ENCODE peak calls at places on chromosomes 3 and 15, in seven cellular contexts. I, A, F, J, K, C and D are unnamed samples.

GRCh38 chr3:36211656-36211999 is 168.7 kb upstream of the STAC start:
- DNase-seq in I (no peak), A (no peak), F (no peak), J (no peak), K (no peak), C (no peak), D (no peak)

GRCh38 chr3:55487376-55488241 is 503 bp upstream of the WNT5A start:
- DNase-seq in I (no peak), A (peak; percentile 76), F (no peak), J (no peak), K (no peak), C (no peak), D (no peak)

GRCh38 chr3:189202583-189202982 is 30.8 kb downstream of the TPRG1 start:
- DNase-seq in I (no peak), A (peak; percentile 8), F (no peak), J (no peak), K (no peak), C (no peak), D (no peak)

GRCh38 chr3:82194870-82195269 is 433.4 kb upstream of the GBE1 start:
- DNase-seq in I (no peak), A (no peak), F (no peak), J (no peak), K (no peak), C (no peak), D (no peak)

GRCh38 chr3:12884104-12884742 is 42.9 kb upstream of the RPL32 start:
- DNase-seq in I (no peak), A (peak; percentile 20), F (peak; percentile 53), J (no peak), K (no peak), C (no peak), D (no peak)

GRCh38 chr3:38567498-38567897 is 71.4 kb downstream of the EXOG start:
- DNase-seq in I (no peak), A (no peak), F (peak; percentile 5), J (no peak), K (no peak), C (peak; percentile 1), D (no peak)

GRCh38 chr3:177282028-177282655 is 84.9 kb upstream of the TBL1XR1 start:
- DNase-seq in I (no peak), A (no peak), F (no peak), J (no peak), K (no peak), C (no peak), D (no peak)

GRCh38 chr3:129593595-129594339 is 12.7 kb downstream of the PLXND1 start:
- DNase-seq in I (no peak), A (no peak), F (no peak), J (no peak), K (no peak), C (no peak), D (no peak)

GRCh38 chr3:141830508-141830907 is 45.9 kb upstream of the ATP1B3 start:
- DNase-seq in I (no peak), A (no peak), F (no peak), J (peak; percentile 72), K (no peak), C (no peak), D (no peak)

GRCh38 chr3:196741401-196741761 is 1.7 kb downstream of the PAK2 start:
- DNase-seq in I (no peak), A (peak; percentile 16), F (no peak), J (no peak), K (no peak), C (no peak), D (no peak)

GRCh38 chr15:38127306-38127731 is 125.3 kb upstream of the SPRED1 start:
- DNase-seq in I (peak; percentile 3), A (no peak), F (no peak), J (no peak), K (no peak), C (no peak), D (no peak)

GRCh38 chr15:57867970-57868791 is 161.7 kb downstream of the POLR2M start:
- DNase-seq in I (no peak), A (no peak), F (no peak), J (no peak), K (no peak), C (no peak), D (no peak)

GRCh38 chr3:149207475-149207874 is 14.2 kb downstream of the CP start:
- DNase-seq in I (no peak), A (no peak), F (no peak), J (no peak), K (no peak), C (no peak), D (no peak)

GRCh38 chr15:66566963-66567531 is 1.2 kb upstream of the LCTL start:
- DNase-seq in I (peak; percentile 58), A (peak; percentile 78), F (peak; percentile 48), J (peak; percentile 23), K (peak; percentile 84), C (peak; percentile 65), D (peak; percentile 21)

GRCh38 chr15:66956672-66957540 is 108.5 kb upstream of the SMAD3 start:
- DNase-seq in I (no peak), A (no peak), F (no peak), J (no peak), K (no peak), C (no peak), D (no peak)

GRCh38 chr3:10189557-10190374 is 25.0 kb downstream of the IRAK2 start:
- DNase-seq in I (no peak), A (peak; percentile 25), F (peak; percentile 95), J (peak; percentile 89), K (peak; percentile 78), C (peak; percentile 86), D (no peak)

GRCh38 chr3:13532085-13532484 is 16.8 kb upstream of the FBLN2 start:
- DNase-seq in I (no peak), A (no peak), F (peak; percentile 75), J (peak; percentile 64), K (peak; percentile 68), C (no peak), D (no peak)

GRCh38 chr15:50786468-50786867 is 21.0 kb upstream of the SPPL2A start:
- DNase-seq in I (no peak), A (no peak), F (no peak), J (no peak), K (no peak), C (no peak), D (no peak)

GRCh38 chr3:78255403-78255802 is 1215.5 kb downstream of the ROBO2 start:
- DNase-seq in I (no peak), A (peak; percentile 54), F (no peak), J (no peak), K (no peak), C (no peak), D (no peak)

GRCh38 chr15:66629817-66630576 is 64.2 kb upstream of the LCTL start:
- DNase-seq in I (no peak), A (no peak), F (no peak), J (no peak), K (no peak), C (no peak), D (no peak)

DNA sequence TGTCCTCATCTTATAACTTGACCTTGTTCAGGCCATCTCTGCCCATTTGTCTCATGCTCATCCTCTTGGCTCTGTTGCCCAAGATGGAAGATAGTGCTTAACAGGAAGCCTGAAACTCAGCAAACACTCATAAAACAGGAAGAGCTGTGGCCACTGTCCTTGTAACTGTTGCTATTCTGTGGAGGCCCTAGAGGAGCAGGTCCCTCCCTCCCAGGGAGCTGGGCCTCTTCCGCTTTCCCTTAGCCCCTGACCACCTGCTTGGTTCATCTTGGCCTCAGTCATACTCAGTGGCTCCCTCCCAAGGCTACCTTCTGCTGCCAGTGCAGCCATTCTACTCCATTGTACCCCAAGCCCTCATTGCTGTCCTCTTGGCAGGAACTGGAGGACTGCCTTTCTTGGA is 3.5 kb downstream of the MAPKAPK3 start:
- DNase-seq in I (no peak), A (no peak), F (no peak), J (no peak), K (no peak), C (no peak), D (no peak)
- TF ChIP-seq CTCF in I (no peak), A (no peak), F (no peak), J (no peak), K (no peak), C (peak; percentile 18), D (no peak)

DNA sequence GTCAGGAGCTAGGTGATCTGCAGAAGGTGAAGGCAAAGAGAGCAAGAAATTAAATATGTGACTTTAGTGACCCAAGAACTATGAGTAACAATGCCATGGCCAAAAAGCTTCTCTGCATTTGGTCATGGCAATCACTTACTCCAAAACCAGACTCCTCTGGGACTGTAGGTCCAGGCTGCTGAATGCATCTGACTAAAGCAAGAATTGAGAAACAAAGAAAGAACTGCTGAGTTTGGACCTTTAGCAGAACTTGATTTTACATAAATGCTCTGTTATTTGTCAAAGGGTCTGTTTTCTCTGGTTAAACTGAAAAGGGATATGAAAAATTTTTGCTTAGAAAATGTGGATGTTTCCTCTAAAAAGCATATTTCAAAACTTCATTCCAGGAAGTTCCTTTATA is 1102.2 kb downstream of the IGSF11 start:
- DNase-seq in I (no peak), A (no peak), F (no peak), J (no peak), K (no peak), C (no peak), D (no peak)
- TF ChIP-seq CTCF in I (no peak), A (no peak), F (no peak), J (no peak), K (no peak), C (no peak), D (no peak)

GRCh38 chr15:31953573-31953972 is 76.7 kb upstream of the CHRNA7 start:
- DNase-seq in I (no peak), A (no peak), F (no peak), J (no peak), K (no peak), C (no peak), D (no peak)
- TF ChIP-seq CTCF in I (no peak), A (no peak), F (no peak), J (no peak), K (no peak), C (no peak), D (no peak)

GRCh38 chr3:120561251-120562045 is 34.7 kb upstream of the NDUFB4 start:
- DNase-seq in I (peak; percentile 56), A (peak; percentile 78), F (peak; percentile 75), J (peak; percentile 51), K (peak; percentile 89), C (peak; percentile 71), D (peak; percentile 36)

GRCh38 chr3:120560304-120561250 is 35.6 kb upstream of the NDUFB4 start:
- DNase-seq in I (no peak), A (no peak), F (no peak), J (no peak), K (no peak), C (no peak), D (no peak)

GRCh38 chr3:120557115-120557514 is 39.0 kb upstream of the NDUFB4 start:
- DNase-seq in I (no peak), A (no peak), F (no peak), J (no peak), K (no peak), C (no peak), D (no peak)

GRCh38 chr3:120559228-120560061 is 36.7 kb upstream of the NDUFB4 start:
- DNase-seq in I (peak; percentile 87), A (peak; percentile 67), F (no peak), J (no peak), K (peak; percentile 25), C (peak; percentile 45), D (no peak)

DNA sequence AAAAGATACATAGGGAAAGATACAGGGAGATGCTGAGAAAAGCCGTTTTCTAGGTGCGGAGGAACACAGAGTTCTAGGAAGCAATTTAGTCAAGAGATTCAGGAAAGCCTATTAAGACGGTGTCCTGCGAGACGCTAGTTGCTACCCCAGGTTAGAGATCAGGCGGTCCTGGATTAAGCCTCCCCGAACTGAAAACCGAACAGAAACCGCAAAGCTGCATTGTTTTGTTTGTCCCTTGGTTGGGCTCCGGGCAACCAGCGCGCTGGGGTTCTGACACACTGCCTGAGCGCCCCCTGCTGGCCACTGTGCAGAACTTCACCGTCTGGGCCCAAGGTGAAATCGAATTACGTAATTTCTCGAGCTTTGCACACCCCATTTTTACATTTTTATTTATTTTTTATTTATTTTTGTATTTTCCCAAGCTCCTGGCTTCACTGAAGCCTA is 37.3 kb upstream of the NDUFB4 start:
- DNase-seq in I (peak; percentile 76), A (peak; percentile 92), F (peak; percentile 91), J (peak; percentile 84), K (peak; percentile 90), C (peak; percentile 91), D (peak; percentile 74)
- TF ChIP-seq CTCF in I (peak; percentile 92), A (peak; percentile 90), F (peak; percentile 97), J (peak; percentile 90), K (peak; percentile 95), C (peak; percentile 98), D (peak; percentile 84)